ENCODE peak calls at places on chromosomes 11 and 22, in ten cellular contexts. N, X, C, Z, O, P, Q, K, J and T are unnamed samples.

GRCh38 chr11:7534030-7534378 is 20.2 kb downstream of the PPFIBP2 start:
- DNase-seq in C (no peak), N (no peak), J (no peak), Z (no peak), O (no peak), K (no peak), P (no peak), X (no peak), Q (no peak), T (no peak)

GRCh38 chr11:2434008-2434407 is 10.3 kb downstream of the TRPM5 start:
- DNase-seq in C (no peak), K (no peak), P (no peak), X (no peak), N (no peak), Z (no peak), Q (no peak), O (no peak), J (no peak), T (no peak)

GRCh38 chr22:49993649-49994360 is 18.8 kb downstream of the IL17REL start:
- DNase-seq in X (no peak), J (no peak), C (no peak), Z (no peak), P (no peak), N (no peak), K (no peak), O (no peak), Q (no peak), T (no peak)

GRCh38 chr11:120929664-120930154 is 94.2 kb upstream of the TBCEL start:
- DNase-seq in J (peak), Q (no peak), O (no peak), C (peak), N (peak), Z (peak), P (peak), X (peak), K (peak), T (peak)

GRCh38 chr22:50146440-50147228 is 23.9 kb upstream of the PANX2 start:
- DNase-seq in P (no peak), J (no peak), Q (no peak), N (no peak), X (peak), Z (peak), O (no peak), C (peak), K (peak), T (peak)

GRCh38 chr11:12448131-12448939 is 71.0 kb downstream of the PARVA start:
- DNase-seq in C (no peak), Z (no peak), Q (no peak), P (no peak), K (no peak), X (no peak), N (no peak), O (no peak), J (no peak), T (peak)

GRCh38 chr11:16155448-16155847 is 200.9 kb downstream of the SOX6 start:
- DNase-seq in X (no peak), Z (peak), P (no peak), Q (no peak), O (no peak), J (no peak), N (no peak), C (no peak), K (no peak), T (no peak)

GRCh38 chr11:110415081-110415480 is 14.7 kb upstream of the FDX1 start:
- DNase-seq in N (no peak), X (no peak), Z (no peak), K (no peak), Q (no peak), O (no peak), C (no peak), J (no peak), P (no peak), T (no peak)

GRCh38 chr11:1396375-1396841 is 6.7 kb downstream of the BRSK2 start:
- DNase-seq in N (no peak), X (no peak), C (no peak), Q (no peak), Z (no peak), O (no peak), K (no peak), J (no peak), P (no peak), T (no peak)

GRCh38 chr11:28528217-28528616 is 420.0 kb downstream of the METTL15 start:
- DNase-seq in O (no peak), X (no peak), P (no peak), J (no peak), C (no peak), Z (no peak), Q (no peak), K (no peak), N (no peak), T (peak)

GRCh38 chr11:133978816-133979215 is 22.0 kb upstream of the IGSF9B start:
- DNase-seq in N (no peak), P (no peak), K (no peak), J (no peak), X (no peak), Q (no peak), C (no peak), O (no peak), Z (no peak), T (peak)

GRCh38 chr11:96037267-96037990 is 113.5 kb upstream of the MTMR2 start:
- DNase-seq in O (no peak), P (no peak), Z (no peak), C (no peak), X (no peak), K (no peak), J (no peak), N (no peak), Q (no peak), T (peak)

GRCh38 chr22:45846952-45847351 is 130.0 kb downstream of the WNT7B start:
- DNase-seq in Z (peak), O (no peak), N (no peak), P (no peak), X (no peak), C (no peak), J (no peak), K (no peak), Q (no peak), T (no peak)

GRCh38 chr22:43158778-43159483 is 7.6 kb downstream of the TSPO start:
- DNase-seq in P (no peak), Z (no peak), O (no peak), K (no peak), X (no peak), J (no peak), C (no peak), Q (no peak), N (no peak), T (no peak)